ENCODE peak calls at places on chromosome 16, in ten cellular contexts. One of them, this sample, is unnamed.

GRCh38 chr16:88439706-88440105 is 13.4 kb upstream of the ZFPM1 start:
- DNase-seq in GM12878: no peak
- DNase-seq in IMR-90: no peak
- DNase-seq in right lobe of liver: no peak
- DNase-seq in stomach: no peak
- DNase-seq in endothelial cell of umbilical vein: no peak
- DNase-seq in transverse colon: no peak
- DNase-seq in Peyer's patch: no peak
- DNase-seq in testis: no peak
- DNase-seq in uterus: no peak
- DNase-seq in this sample: no peak

GRCh38 chr16:52709286-52709685 is 162.3 kb upstream of the TOX3 start:
- DNase-seq in GM12878: no peak
- DNase-seq in IMR-90: no peak
- DNase-seq in right lobe of liver: no peak
- DNase-seq in stomach: no peak
- DNase-seq in endothelial cell of umbilical vein: no peak
- DNase-seq in transverse colon: no peak
- DNase-seq in Peyer's patch: no peak
- DNase-seq in testis: no peak
- DNase-seq in uterus: no peak
- DNase-seq in this sample: no peak

GRCh38 chr16:31897283-31897682 is 23.7 kb downstream of the ZNF267 start:
- DNase-seq in GM12878: no peak
- DNase-seq in IMR-90: no peak
- DNase-seq in right lobe of liver: no peak
- DNase-seq in stomach: no peak
- DNase-seq in endothelial cell of umbilical vein: no peak
- DNase-seq in transverse colon: no peak
- DNase-seq in Peyer's patch: no peak
- DNase-seq in testis: no peak
- DNase-seq in uterus: no peak
- DNase-seq in this sample: no peak

GRCh38 chr16:64445649-64446048 is 676.2 kb downstream of the CDH11 start:
- DNase-seq in GM12878: no peak
- DNase-seq in IMR-90: peak; percentile 11
- DNase-seq in right lobe of liver: no peak
- DNase-seq in stomach: no peak
- DNase-seq in endothelial cell of umbilical vein: no peak
- DNase-seq in transverse colon: no peak
- DNase-seq in Peyer's patch: no peak
- DNase-seq in testis: no peak
- DNase-seq in uterus: no peak
- DNase-seq in this sample: no peak

GRCh38 chr16:15856901-15857778 is at the start of gene MYH11:
- DNase-seq in GM12878: no peak
- DNase-seq in IMR-90: no peak
- DNase-seq in right lobe of liver: no peak
- DNase-seq in stomach: no peak
- DNase-seq in endothelial cell of umbilical vein: no peak
- DNase-seq in transverse colon: peak; percentile 31
- DNase-seq in Peyer's patch: peak; percentile 44
- DNase-seq in testis: peak; percentile 33
- DNase-seq in uterus: peak; percentile 81
- DNase-seq in this sample: no peak

GRCh38 chr16:57167951-57168350 is 17.9 kb downstream of the PSME3IP1 start:
- DNase-seq in GM12878: no peak
- DNase-seq in IMR-90: peak; percentile 83
- DNase-seq in right lobe of liver: no peak
- DNase-seq in stomach: no peak
- DNase-seq in endothelial cell of umbilical vein: peak; percentile 83
- DNase-seq in transverse colon: no peak
- DNase-seq in Peyer's patch: no peak
- DNase-seq in testis: no peak
- DNase-seq in uterus: no peak
- DNase-seq in this sample: no peak

GRCh38 chr16:27318399-27319256 is 4.9 kb downstream of the IL4R start:
- DNase-seq in GM12878: no peak
- DNase-seq in IMR-90: peak; percentile 48
- DNase-seq in right lobe of liver: no peak
- DNase-seq in stomach: no peak
- DNase-seq in endothelial cell of umbilical vein: no peak
- DNase-seq in transverse colon: peak; percentile 48
- DNase-seq in Peyer's patch: peak; percentile 65
- DNase-seq in testis: no peak
- DNase-seq in uterus: peak; percentile 24
- DNase-seq in this sample: peak; percentile 70

GRCh38 chr16:68490358-68490757 is 42.0 kb upstream of the SMPD3 start:
- DNase-seq in GM12878: no peak
- DNase-seq in IMR-90: no peak
- DNase-seq in right lobe of liver: no peak
- DNase-seq in stomach: no peak
- DNase-seq in endothelial cell of umbilical vein: no peak
- DNase-seq in transverse colon: no peak
- DNase-seq in Peyer's patch: no peak
- DNase-seq in testis: no peak
- DNase-seq in uterus: no peak
- DNase-seq in this sample: no peak

GRCh38 chr16:69311533-69312388 is 611 bp downstream of the VPS4A start:
- DNase-seq in GM12878: no peak
- DNase-seq in IMR-90: no peak
- DNase-seq in right lobe of liver: peak; percentile 58
- DNase-seq in stomach: peak; percentile 40
- DNase-seq in endothelial cell of umbilical vein: no peak
- DNase-seq in transverse colon: peak; percentile 46
- DNase-seq in Peyer's patch: peak; percentile 66
- DNase-seq in testis: peak; percentile 51
- DNase-seq in uterus: no peak
- DNase-seq in this sample: no peak

GRCh38 chr16:53945996-53946395 is 242.0 kb downstream of the FTO start:
- DNase-seq in GM12878: no peak
- DNase-seq in IMR-90: peak; percentile 64
- DNase-seq in right lobe of liver: no peak
- DNase-seq in stomach: no peak
- DNase-seq in endothelial cell of umbilical vein: peak; percentile 58
- DNase-seq in transverse colon: no peak
- DNase-seq in Peyer's patch: no peak
- DNase-seq in testis: no peak
- DNase-seq in uterus: no peak
- DNase-seq in this sample: no peak

GRCh38 chr16:57514891-57515600 is 21.3 kb downstream of the CCDC102A start:
- DNase-seq in GM12878: no peak
- DNase-seq in IMR-90: no peak
- DNase-seq in right lobe of liver: no peak
- DNase-seq in stomach: no peak
- DNase-seq in endothelial cell of umbilical vein: no peak
- DNase-seq in transverse colon: no peak
- DNase-seq in Peyer's patch: no peak
- DNase-seq in testis: no peak
- DNase-seq in uterus: peak; percentile 48
- DNase-seq in this sample: no peak

GRCh38 chr16:51057102-51057793 is 93.8 kb downstream of the SALL1 start:
- DNase-seq in GM12878: no peak
- DNase-seq in IMR-90: no peak
- DNase-seq in right lobe of liver: no peak
- DNase-seq in stomach: no peak
- DNase-seq in endothelial cell of umbilical vein: no peak
- DNase-seq in transverse colon: no peak
- DNase-seq in Peyer's patch: no peak
- DNase-seq in testis: no peak
- DNase-seq in uterus: no peak
- DNase-seq in this sample: no peak

GRCh38 chr16:51062039-51062438 is 89.0 kb downstream of the SALL1 start:
- DNase-seq in GM12878: no peak
- DNase-seq in IMR-90: no peak
- DNase-seq in right lobe of liver: no peak
- DNase-seq in stomach: no peak
- DNase-seq in endothelial cell of umbilical vein: no peak
- DNase-seq in transverse colon: no peak
- DNase-seq in Peyer's patch: no peak
- DNase-seq in testis: no peak
- DNase-seq in uterus: no peak
- DNase-seq in this sample: no peak

GRCh38 chr16:51061355-51061754 is 89.7 kb downstream of the SALL1 start:
- DNase-seq in GM12878: no peak
- DNase-seq in IMR-90: no peak
- DNase-seq in right lobe of liver: no peak
- DNase-seq in stomach: no peak
- DNase-seq in endothelial cell of umbilical vein: no peak
- DNase-seq in transverse colon: no peak
- DNase-seq in Peyer's patch: no peak
- DNase-seq in testis: no peak
- DNase-seq in uterus: no peak
- DNase-seq in this sample: no peak

GRCh38 chr16:51056331-51056730 is 94.7 kb downstream of the SALL1 start:
- DNase-seq in GM12878: no peak
- DNase-seq in IMR-90: no peak
- DNase-seq in right lobe of liver: no peak
- DNase-seq in stomach: no peak
- DNase-seq in endothelial cell of umbilical vein: no peak
- DNase-seq in transverse colon: no peak
- DNase-seq in Peyer's patch: no peak
- DNase-seq in testis: no peak
- DNase-seq in uterus: no peak
- DNase-seq in this sample: no peak

GRCh38 chr16:51057969-51058337 is 93.1 kb downstream of the SALL1 start:
- DNase-seq in GM12878: no peak
- DNase-seq in IMR-90: no peak
- DNase-seq in right lobe of liver: no peak
- DNase-seq in stomach: no peak
- DNase-seq in endothelial cell of umbilical vein: no peak
- DNase-seq in transverse colon: no peak
- DNase-seq in Peyer's patch: no peak
- DNase-seq in testis: no peak
- DNase-seq in uterus: no peak
- DNase-seq in this sample: no peak
- H3K27me3 ChIP-seq in GM12878: no peaks in the 10 kb centered on the region
- H3K27me3 ChIP-seq in IMR-90: peaks cover 2% of the 10 kb centered on the region
- H3K27me3 ChIP-seq in right lobe of liver: no peaks in the 10 kb centered on the region
- H3K27me3 ChIP-seq in stomach: no peaks in the 10 kb centered on the region
- H3K27me3 ChIP-seq in endothelial cell of umbilical vein: no peaks in the 10 kb centered on the region
- H3K27me3 ChIP-seq in transverse colon: no peaks in the 10 kb centered on the region
- H3K27me3 ChIP-seq in Peyer's patch: no peaks in the 10 kb centered on the region
- H3K27me3 ChIP-seq in testis: no peaks in the 10 kb centered on the region
- H3K27me3 ChIP-seq in uterus: no peaks in the 10 kb centered on the region
- H3K27me3 ChIP-seq in this sample: no peaks in the 10 kb centered on the region

GRCh38 chr16:83070416-83071199 is 443.8 kb downstream of the CDH13 start:
- DNase-seq in GM12878: no peak
- DNase-seq in IMR-90: no peak
- DNase-seq in right lobe of liver: no peak
- DNase-seq in stomach: no peak
- DNase-seq in endothelial cell of umbilical vein: peak; percentile 90
- DNase-seq in transverse colon: no peak
- DNase-seq in Peyer's patch: no peak
- DNase-seq in testis: no peak
- DNase-seq in uterus: peak; percentile 28
- DNase-seq in this sample: no peak

GRCh38 chr16:83068686-83069085 is 441.9 kb downstream of the CDH13 start:
- DNase-seq in GM12878: no peak
- DNase-seq in IMR-90: peak; percentile 46
- DNase-seq in right lobe of liver: no peak
- DNase-seq in stomach: no peak
- DNase-seq in endothelial cell of umbilical vein: peak; percentile 91
- DNase-seq in transverse colon: no peak
- DNase-seq in Peyer's patch: no peak
- DNase-seq in testis: no peak
- DNase-seq in uterus: no peak
- DNase-seq in this sample: no peak

GRCh38 chr16:83066011-83066410 is 439.2 kb downstream of the CDH13 start:
- DNase-seq in GM12878: no peak
- DNase-seq in IMR-90: no peak
- DNase-seq in right lobe of liver: no peak
- DNase-seq in stomach: no peak
- DNase-seq in endothelial cell of umbilical vein: no peak
- DNase-seq in transverse colon: no peak
- DNase-seq in Peyer's patch: no peak
- DNase-seq in testis: no peak
- DNase-seq in uterus: no peak
- DNase-seq in this sample: no peak

DNA sequence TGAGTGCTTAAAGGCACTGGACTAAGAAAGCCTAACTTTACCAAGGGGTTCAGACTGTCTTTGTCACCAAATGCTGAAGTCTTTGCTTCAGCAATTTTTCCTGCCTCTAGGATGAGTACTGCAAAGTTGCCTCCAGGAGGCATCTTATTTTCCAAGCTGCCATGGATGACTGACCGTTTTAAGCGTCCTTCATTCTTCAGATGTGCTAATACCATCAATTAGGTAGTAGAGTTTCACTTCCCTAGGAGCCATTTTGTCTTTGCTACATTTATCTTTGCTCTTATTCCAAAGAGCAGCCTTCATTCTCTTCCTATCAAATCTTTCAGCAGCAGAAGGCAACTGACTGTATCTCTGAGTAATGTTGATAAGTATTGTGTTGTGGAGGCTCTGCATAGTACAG is 440.1 kb downstream of the CDH13 start:
- DNase-seq in GM12878: no peak
- DNase-seq in IMR-90: no peak
- DNase-seq in right lobe of liver: no peak
- DNase-seq in stomach: no peak
- DNase-seq in endothelial cell of umbilical vein: no peak
- DNase-seq in transverse colon: no peak
- DNase-seq in Peyer's patch: no peak
- DNase-seq in testis: no peak
- DNase-seq in uterus: no peak
- DNase-seq in this sample: no peak
- TF ChIP-seq POLR2A in GM12878: no peak
- TF ChIP-seq POLR2A in IMR-90: no peak
- TF ChIP-seq POLR2A in right lobe of liver: no peak
- TF ChIP-seq POLR2A in stomach: no peak
- TF ChIP-seq POLR2A in endothelial cell of umbilical vein: no peak
- TF ChIP-seq POLR2A in transverse colon: no peak
- TF ChIP-seq POLR2A in Peyer's patch: no peak
- TF ChIP-seq POLR2A in testis: no peak
- TF ChIP-seq POLR2A in uterus: no peak
- TF ChIP-seq POLR2A in this sample: no peak

DNA sequence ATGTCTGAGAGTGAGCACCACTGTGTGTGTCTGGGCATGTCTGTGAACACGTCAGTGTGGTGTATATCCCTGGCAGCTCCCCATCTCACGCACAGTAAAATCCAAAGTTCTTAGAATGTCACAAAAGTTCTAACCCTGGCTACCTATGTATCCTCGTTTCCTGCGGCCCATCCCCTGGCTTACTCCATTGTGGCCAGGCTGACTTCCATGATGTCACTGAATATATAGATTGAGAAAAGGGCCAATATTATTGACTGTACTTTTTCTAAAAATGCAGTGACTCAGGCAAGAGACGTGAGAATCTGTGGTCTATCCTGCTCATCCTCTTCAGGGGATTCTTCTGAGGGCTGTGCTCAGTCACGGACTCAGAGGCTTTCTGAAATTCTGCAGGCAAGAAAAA is 963 bp upstream of the METTL22 start:
- DNase-seq in GM12878: no peak
- DNase-seq in IMR-90: peak; percentile 11
- DNase-seq in right lobe of liver: no peak
- DNase-seq in stomach: no peak
- DNase-seq in endothelial cell of umbilical vein: no peak
- DNase-seq in transverse colon: no peak
- DNase-seq in Peyer's patch: no peak
- DNase-seq in testis: no peak
- DNase-seq in uterus: no peak
- DNase-seq in this sample: no peak
- H3K4me1 ChIP-seq in GM12878: no peaks in the 10 kb centered on the region
- H3K4me1 ChIP-seq in IMR-90: no peaks in the 10 kb centered on the region
- H3K4me1 ChIP-seq in right lobe of liver: peaks cover 6% of the 10 kb centered on the region
- H3K4me1 ChIP-seq in stomach: peaks cover 7% of the 10 kb centered on the region
- H3K4me1 ChIP-seq in endothelial cell of umbilical vein: peaks cover 8% of the 10 kb centered on the region
- H3K4me1 ChIP-seq in transverse colon: no peaks in the 10 kb centered on the region
- H3K4me1 ChIP-seq in Peyer's patch: peaks cover 2% of the 10 kb centered on the region
- H3K4me1 ChIP-seq in testis: peaks cover 9% of the 10 kb centered on the region
- H3K4me1 ChIP-seq in uterus: no peaks in the 10 kb centered on the region
- H3K4me1 ChIP-seq in this sample: peaks cover 29% of the 10 kb centered on the region

GRCh38 chr16:49275870-49276269 is 5.8 kb downstream of the CBLN1 start:
- DNase-seq in GM12878: no peak
- DNase-seq in IMR-90: no peak
- DNase-seq in right lobe of liver: no peak
- DNase-seq in stomach: no peak
- DNase-seq in endothelial cell of umbilical vein: no peak
- DNase-seq in transverse colon: no peak
- DNase-seq in Peyer's patch: no peak
- DNase-seq in testis: no peak
- DNase-seq in uterus: no peak
- DNase-seq in this sample: no peak
- H3K27me3 ChIP-seq in GM12878: peaks cover 18% of the 10 kb centered on the region
- H3K27me3 ChIP-seq in IMR-90: peaks cover 52% of the 10 kb centered on the region
- H3K27me3 ChIP-seq in right lobe of liver: peaks cover 37% of the 10 kb centered on the region
- H3K27me3 ChIP-seq in stomach: peaks cover 76% of the 10 kb centered on the region
- H3K27me3 ChIP-seq in endothelial cell of umbilical vein: peaks cover 53% of the 10 kb centered on the region
- H3K27me3 ChIP-seq in transverse colon: peaks cover 93% of the 10 kb centered on the region
- H3K27me3 ChIP-seq in Peyer's patch: no peaks in the 10 kb centered on the region
- H3K27me3 ChIP-seq in testis: no peaks in the 10 kb centered on the region
- H3K27me3 ChIP-seq in uterus: peaks cover 53% of the 10 kb centered on the region
- H3K27me3 ChIP-seq in this sample: peaks cover 70% of the 10 kb centered on the region

This sample was measured in adrenal gland.